ENCODE peak calls at places on chromosome 12, in five cellular contexts. B, T, M, O and S are unnamed samples.

GRCh38 chr12:110532644-110533043 is 30.5 kb downstream of the RAD9B start:
- DNase-seq in B (no peak), T (no peak), M (no peak), O (no peak), S (no peak)

GRCh38 chr12:53868516-53868986 is 70.1 kb upstream of the HOXC13 start:
- DNase-seq in B (no peak), T (no peak), M (no peak), O (no peak), S (no peak)

GRCh38 chr12:113119980-113120669 is 15.4 kb downstream of the RASAL1 start:
- DNase-seq in B (no peak), T (no peak), M (no peak), O (no peak), S (no peak)

GRCh38 chr12:55654506-55655224 is 18.0 kb downstream of the OR10P1 start:
- DNase-seq in B (no peak), T (no peak), M (no peak), O (no peak), S (no peak)

GRCh38 chr12:21939435-21939834 is 1.8 kb downstream of the ABCC9 start:
- DNase-seq in B (no peak), T (no peak), M (no peak), O (no peak), S (no peak)

GRCh38 chr12:31235868-31236395 is 90.0 kb downstream of the SINHCAF start:
- DNase-seq in B (no peak), T (no peak), M (peak; percentile 14), O (no peak), S (no peak)

GRCh38 chr12:29455087-29455486 is 42.4 kb downstream of the OVCH1 start:
- DNase-seq in B (no peak), T (no peak), M (no peak), O (no peak), S (no peak)

GRCh38 chr12:43930032-43930431 is 94.2 kb downstream of the TMEM117 start:
- DNase-seq in B (no peak), T (no peak), M (no peak), O (no peak), S (no peak)

GRCh38 chr12:87141091-87141490 is 884.9 kb upstream of the MGAT4C start:
- DNase-seq in B (no peak), T (no peak), M (no peak), O (no peak), S (no peak)

GRCh38 chr12:13962699-13963098 is 18.7 kb downstream of the GRIN2B start:
- DNase-seq in B (no peak), T (no peak), M (no peak), O (no peak), S (no peak)

GRCh38 chr12:45587877-45588530 is 141.5 kb upstream of the ARID2 start:
- DNase-seq in B (no peak), T (no peak), M (peak; percentile 65), O (no peak), S (peak; percentile 7)

GRCh38 chr12:76441016-76441415 is 92.8 kb upstream of the BBS10 start:
- DNase-seq in B (no peak), T (no peak), M (no peak), O (no peak), S (no peak)

DNA sequence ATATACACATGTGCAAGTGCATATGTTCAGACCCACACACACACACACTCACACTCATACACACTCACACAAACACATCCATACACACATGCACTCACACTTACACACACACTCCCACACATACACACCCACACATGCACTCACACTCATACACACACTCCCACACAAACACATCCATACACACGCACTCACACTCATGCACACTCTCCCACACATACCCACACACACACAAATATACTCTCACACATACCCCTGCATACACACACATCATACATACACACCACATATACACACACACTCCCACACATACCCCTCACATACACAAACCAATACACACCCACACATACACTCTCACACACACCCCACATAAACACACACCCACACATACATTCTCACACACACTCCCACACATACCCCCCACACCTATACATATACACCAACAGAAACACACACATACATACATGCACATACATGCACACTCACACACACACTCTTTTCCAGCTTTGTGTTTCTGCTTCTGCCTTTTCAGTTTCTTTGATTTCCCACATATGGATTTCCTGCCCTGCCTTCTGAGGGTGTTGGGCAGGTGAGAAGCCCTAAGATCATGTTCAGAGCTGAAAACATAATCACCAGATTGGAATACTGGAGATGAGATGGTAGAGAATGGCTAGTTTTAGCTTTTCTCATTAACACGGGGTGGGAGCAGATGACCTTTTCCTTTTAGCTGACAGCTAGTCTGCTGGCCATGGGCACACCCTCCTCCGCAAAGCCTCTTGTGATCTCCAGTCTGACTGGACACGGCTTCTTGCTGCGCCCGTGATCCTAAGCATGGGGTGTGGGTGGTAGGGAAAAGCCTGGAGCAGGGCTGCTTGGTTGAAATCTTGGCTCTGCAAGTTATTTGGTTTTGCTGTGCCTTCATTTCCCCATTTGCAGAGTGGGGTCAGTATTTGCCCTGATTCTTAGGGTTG is 214.0 kb downstream of the CHST11 start:
- DNase-seq in B (no peak), T (no peak), M (no peak), O (no peak), S (no peak)
- H3K4me3 ChIP-seq in B (no peak overlapping the region), T (no peak overlapping the region), M (no peak overlapping the region), O (no peak overlapping the region), S (no peak overlapping the region)

DNA sequence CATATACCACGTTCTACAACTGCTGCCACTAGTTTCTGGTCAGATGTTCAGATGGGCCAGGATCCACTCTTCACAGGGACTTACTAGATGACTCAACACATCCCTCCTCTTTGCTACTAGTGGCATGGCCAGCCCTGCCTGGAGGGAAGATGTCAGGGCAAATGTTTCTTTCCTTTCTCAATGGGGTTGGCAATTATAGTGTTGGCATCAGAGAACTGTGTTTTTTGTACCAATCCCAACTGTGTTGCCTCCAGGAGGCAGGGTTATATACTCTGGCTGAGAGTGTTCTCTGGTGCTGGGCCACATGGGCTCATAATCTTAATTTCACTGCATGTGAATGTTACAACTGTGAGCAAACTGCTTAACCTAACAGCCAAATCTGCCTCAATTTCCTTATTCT is 69.9 kb upstream of the AVPR1A start:
- DNase-seq in B (no peak), T (no peak), M (no peak), O (no peak), S (no peak)
- TF ChIP-seq CTCF in B (no peak), T (no peak), M (no peak), O (no peak), S (no peak)

DNA sequence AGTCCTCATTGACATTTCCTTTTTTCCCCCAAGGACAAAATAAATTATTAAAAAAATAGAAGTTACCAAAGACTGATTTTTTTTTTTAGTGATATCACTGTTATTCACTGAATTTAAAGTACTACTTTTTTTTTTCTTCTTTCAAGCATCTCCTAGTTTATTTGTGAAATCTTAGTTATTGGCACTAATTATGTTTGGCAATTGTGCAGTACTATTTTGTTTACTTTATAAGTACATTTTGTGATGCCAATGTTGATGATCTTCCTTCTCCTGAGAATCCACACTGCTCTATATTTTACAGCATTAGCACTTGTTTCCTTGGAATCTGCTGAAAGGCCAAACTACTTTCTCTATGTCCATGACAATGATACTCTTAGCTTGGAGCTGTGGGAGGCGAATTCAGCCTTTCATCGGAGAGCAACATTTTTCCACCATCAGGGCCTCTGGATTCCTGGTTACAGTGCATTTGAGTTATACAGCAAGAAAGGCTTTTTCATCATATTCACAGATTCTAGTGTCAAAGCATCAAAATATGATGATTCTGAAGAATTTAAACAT is 123.8 kb upstream of the PTPRQ start:
- DNase-seq in B (no peak), T (no peak), M (no peak), O (no peak), S (no peak)
- H3K4me3 ChIP-seq in B (no peak overlapping the region), T (no peak overlapping the region), M (no peak overlapping the region), O (no peak overlapping the region), S (no peak overlapping the region)

GRCh38 chr12:116201359-116201758 is 76.1 kb downstream of the MED13L start:
- DNase-seq in B (no peak), T (no peak), M (no peak), O (no peak), S (no peak)

GRCh38 chr12:116202940-116203339 is 74.6 kb downstream of the MED13L start:
- DNase-seq in B (peak; percentile 50), T (no peak), M (no peak), O (no peak), S (no peak)

GRCh38 chr12:116201908-116202307 is 75.6 kb downstream of the MED13L start:
- DNase-seq in B (peak; percentile 78), T (no peak), M (no peak), O (no peak), S (no peak)

GRCh38 chr12:116200812-116201211 is 76.7 kb downstream of the MED13L start:
- DNase-seq in B (peak; percentile 63), T (no peak), M (no peak), O (no peak), S (no peak)

DNA sequence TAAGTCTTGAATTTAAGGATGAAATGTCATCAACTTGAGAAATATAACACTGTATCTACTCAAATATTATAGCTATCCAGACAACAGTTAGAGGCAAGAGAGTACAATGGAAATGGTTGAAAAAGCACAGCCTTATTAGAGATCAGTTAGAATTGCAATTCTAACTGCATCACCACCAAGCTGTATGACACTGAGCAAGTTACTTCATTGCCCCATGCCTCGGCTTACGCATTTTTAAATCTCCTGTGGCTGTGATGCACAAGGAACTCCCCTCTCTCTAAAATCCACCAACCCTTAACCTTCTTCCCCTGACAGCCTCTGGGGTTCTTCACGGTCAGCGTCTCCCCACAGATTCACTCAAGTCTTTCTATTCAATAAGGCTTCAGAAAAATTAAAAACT is 75.1 kb downstream of the MED13L start:
- DNase-seq in B (peak; percentile 20), T (no peak), M (no peak), O (no peak), S (no peak)
- TF ChIP-seq CTCF in B (no peak), T (no peak), M (no peak), O (no peak), S (no peak)

DNA sequence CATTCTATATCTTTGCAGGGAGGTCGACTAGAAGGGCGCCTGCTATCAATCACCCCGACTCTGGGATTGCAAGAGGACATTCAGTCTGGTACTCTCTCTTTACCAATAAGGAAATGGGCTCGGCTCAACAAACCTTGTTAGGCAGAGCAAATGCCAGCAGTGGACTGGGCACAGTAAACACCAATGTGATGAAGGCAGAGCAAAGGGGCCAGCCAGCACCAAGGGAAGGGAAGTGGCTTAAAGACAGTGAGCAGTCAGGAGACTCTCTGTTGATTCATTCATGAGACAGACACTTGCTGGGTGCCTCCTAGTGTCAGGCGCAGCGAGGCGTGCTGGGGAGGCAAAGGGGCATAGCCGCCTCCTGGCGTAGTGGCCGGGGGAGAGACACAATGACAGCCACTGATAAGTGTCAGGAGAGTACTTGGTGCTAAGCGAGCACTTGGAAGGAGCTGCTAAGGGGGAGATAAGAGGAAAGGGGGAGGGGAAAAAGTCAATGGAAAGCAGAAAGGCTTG is 34.1 kb downstream of the TMCC3 start:
- DNase-seq in B (no peak), T (no peak), M (peak; percentile 70), O (no peak), S (no peak)
- H3K4me3 ChIP-seq in B (no peak overlapping the region), T (no peak overlapping the region), M (peak overlapping the region; percentile 10), O (no peak overlapping the region), S (no peak overlapping the region)

DNA sequence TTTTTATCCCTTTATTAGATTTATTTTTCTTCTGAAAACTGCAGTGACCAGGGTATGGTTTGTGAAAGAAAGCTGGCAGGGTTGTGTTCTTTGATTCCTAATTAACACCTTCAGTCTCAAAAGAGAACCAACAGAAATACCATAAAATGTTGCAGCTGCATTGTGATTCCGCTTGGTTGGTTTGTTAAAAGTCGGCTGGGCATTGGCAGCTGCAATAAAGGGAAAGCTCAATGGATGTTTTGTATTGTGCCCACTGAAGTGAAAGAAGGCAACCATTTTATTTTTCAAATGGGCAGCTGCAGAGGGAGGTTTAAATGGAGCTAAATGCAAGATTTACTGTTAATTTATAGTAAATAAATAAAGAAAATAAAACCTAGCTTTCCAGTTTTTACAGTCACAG is 16.7 kb downstream of the LGR5 start:
- DNase-seq in B (no peak), T (no peak), M (no peak), O (no peak), S (no peak)
- TF ChIP-seq CTCF in B (no peak), T (no peak), M (no peak), O (no peak), S (no peak)